ENCODE peak calls at places on chromosomes 4 and X, in nine cellular contexts. S is activated CD4-positive, alpha-beta T cell treated with anti-CD3 and anti-CD28 coated beads for 24 hours; H is stimulated activated CD4-positive, alpha-beta T cell treated with anti-CD3 and anti-CD28 coated beads, Interleukin-4, amount 100 ng/mL, for 24 hours; C is hypothalamus; F is AG09319; K is foreskin fibroblast; W is aorta; P is naive thymus-derived CD8-positive, alpha-beta T cell; I is stimulated activated naive B cell treated with anti-CD40 and anti-IgM and Interleukin-4, amounts not matched to agents 10 μg/mL and 1 μg/mL and 100 μg/mL, for 72 hours. A is an unnamed sample.

GRCh38 chrX:18640686-18641085 is 31.2 kb downstream of the RS1 start:
- DNase-seq in W (no peak), P (no peak), S (no peak), C (no peak), F (no peak), H (no peak), K (no peak), I (no peak), A (no peak)

GRCh38 chr4:123744664-123745290 is 348.2 kb downstream of the SPRY1 start:
- DNase-seq in S (no peak), F (no peak), H (no peak), C (no peak), P (no peak), I (no peak), W (peak), K (no peak), A (no peak)

GRCh38 chr4:177557416-177557815 is 115.2 kb upstream of the AGA start:
- DNase-seq in W (no peak), K (no peak), S (no peak), H (no peak), P (no peak), F (no peak), C (no peak), I (no peak), A (no peak)

GRCh38 chrX:89053223-89053622 is 306.2 kb downstream of the CPXCR1 start:
- DNase-seq in F (no peak), I (no peak), C (no peak), H (no peak), W (no peak), P (no peak), S (no peak), K (no peak), A (no peak)

GRCh38 chr4:19807505-19807904 is 444.2 kb upstream of the SLIT2 start:
- DNase-seq in F (peak), W (no peak), H (no peak), S (no peak), C (no peak), I (no peak), P (no peak), K (peak), A (no peak)

GRCh38 chr4:139753686-139754085 is 88.1 kb downstream of the MGST2 start:
- DNase-seq in F (no peak), H (no peak), S (no peak), C (no peak), K (no peak), I (no peak), W (no peak), P (no peak), A (no peak)

GRCh38 chrX:9149831-9150230 is 115.9 kb upstream of the FAM9B start:
- DNase-seq in W (no peak), P (no peak), C (no peak), K (peak), S (no peak), F (no peak), I (no peak), H (no peak), A (no peak)

GRCh38 chrX:49273181-49273727 is 3.7 kb downstream of the PPP1R3F start:
- DNase-seq in W (peak), S (peak), F (no peak), H (peak), K (no peak), I (no peak), C (no peak), P (peak), A (no peak)

GRCh38 chr4:17055788-17056187 is 157.3 kb upstream of the LDB2 start:
- DNase-seq in W (no peak), I (no peak), K (peak), S (no peak), F (peak), P (no peak), C (no peak), H (no peak), A (no peak)

GRCh38 chr4:104559502-104559901 is 64.8 kb upstream of the CXXC4 start:
- DNase-seq in H (no peak), S (no peak), W (no peak), P (no peak), F (no peak), I (no peak), K (no peak), C (no peak), A (no peak)

GRCh38 chrX:52576946-52577345 is 60.1 kb upstream of the XAGE1B start:
- DNase-seq in I (no peak), P (no peak), H (no peak), W (no peak), S (no peak), F (no peak), C (no peak), K (no peak), A (peak)

GRCh38 chr4:107472265-107472948 is 247.6 kb downstream of the PAPSS1 start:
- DNase-seq in W (no peak), H (no peak), P (no peak), I (no peak), K (no peak), C (no peak), S (no peak), F (no peak), A (no peak)

GRCh38 chr4:187236491-187236890 is 512.8 kb upstream of the FAT1 start:
- DNase-seq in H (no peak), C (no peak), W (no peak), K (peak), P (no peak), S (no peak), F (no peak), I (no peak), A (no peak)

GRCh38 chr4:164357957-164358356 is 396.0 kb upstream of the SMIM31 start:
- DNase-seq in P (no peak), I (no peak), C (no peak), S (no peak), W (no peak), F (no peak), H (no peak), K (no peak), A (no peak)

GRCh38 chr4:91116861-91117260 is 989.7 kb downstream of the CCSER1 start:
- DNase-seq in S (no peak), K (no peak), F (no peak), I (no peak), H (no peak), C (no peak), P (no peak), W (no peak), A (no peak)

GRCh38 chrX:106955004-106955772 is 35.0 kb downstream of the CLDN2 start:
- DNase-seq in F (no peak), I (no peak), H (no peak), K (no peak), S (no peak), W (no peak), C (no peak), P (no peak), A (no peak)

GRCh38 chr4:152943673-152944072 is 7.5 kb downstream of the FHDC1 start:
- DNase-seq in I (no peak), S (no peak), K (peak), P (no peak), H (no peak), F (peak), C (no peak), W (no peak), A (no peak)

GRCh38 chr4:146975535-146975934 is 29.9 kb upstream of the TTC29 start:
- DNase-seq in S (no peak), I (no peak), F (no peak), H (no peak), K (no peak), W (no peak), C (no peak), P (no peak), A (no peak)

GRCh38 chr4:55820260-55820659 is 670 bp downstream of the EXOC1L start:
- DNase-seq in S (no peak), W (no peak), K (no peak), I (no peak), F (no peak), C (no peak), P (no peak), H (no peak), A (no peak)

GRCh38 chr4:172758586-172759340 is 409.8 kb upstream of the GALNT7 start:
- DNase-seq in F (no peak), K (peak), S (no peak), P (no peak), W (no peak), I (no peak), C (no peak), H (no peak), A (no peak)